ENCODE peak calls at places on chromosomes 1 and 21, in eight cellular contexts. N, F, Y, R, W, U, X and D are unnamed samples. For H3K4me1, the result is how much of the 10 kb centered on the place peaks cover.

GRCh38 chr1:54401799-54402198 is 4.4 kb downstream of the SSBP3 start:
- DNase-seq in X (no peak), U (no peak), N (no peak), Y (no peak), W (no peak), R (no peak), F (no peak), D (no peak)

GRCh38 chr1:229254910-229255541 is 15.9 kb upstream of the RAB4A start:
- DNase-seq in F (no peak), U (no peak), Y (no peak), N (no peak), X (no peak), W (no peak), R (no peak), D (no peak)

GRCh38 chr1:195851804-195852203 is 756.4 kb downstream of the KCNT2 start:
- DNase-seq in Y (no peak), F (no peak), U (no peak), N (no peak), R (no peak), X (no peak), W (peak), D (no peak)

GRCh38 chr1:40980453-40981121 is 1.1 kb downstream of the CTPS1 start:
- DNase-seq in X (peak), Y (no peak), F (peak), U (no peak), R (peak), N (no peak), W (peak), D (peak)

GRCh38 chr1:17696417-17697301 is 58.5 kb upstream of the ACTL8 start:
- DNase-seq in R (peak), X (no peak), Y (no peak), W (peak), U (no peak), N (no peak), F (no peak), D (no peak)

GRCh38 chr1:30359821-30360220 is 363.6 kb downstream of the MATN1 start:
- DNase-seq in R (no peak), X (no peak), F (no peak), N (no peak), Y (no peak), W (no peak), U (no peak), D (no peak)

GRCh38 chr1:79603862-79604261 is 597.3 kb upstream of the ADGRL4 start:
- DNase-seq in N (no peak), X (no peak), U (no peak), R (no peak), F (peak), Y (no peak), W (peak), D (no peak)

GRCh38 chr1:112887599-112888303 is 68.2 kb downstream of the SLC16A1 start:
- DNase-seq in N (no peak), R (no peak), U (no peak), F (no peak), X (no peak), W (no peak), Y (no peak), D (no peak)

GRCh38 chr1:219701453-219701852 is 88.5 kb upstream of the ZC3H11B start:
- DNase-seq in U (no peak), N (no peak), R (no peak), W (peak), Y (no peak), X (no peak), F (no peak), D (no peak)

GRCh38 chr1:11790101-11790879 is 15.5 kb downstream of the MTHFR start:
- DNase-seq in N (no peak), W (no peak), Y (no peak), X (peak), F (no peak), R (no peak), U (no peak), D (no peak)

GRCh38 chr1:191074877-191075276 is 597.2 kb upstream of the BRINP3 start:
- DNase-seq in W (no peak), F (no peak), X (no peak), R (peak), N (no peak), Y (no peak), U (no peak), D (no peak)

GRCh38 chr1:94103608-94104007 is 17.3 kb downstream of the ABCA4 start:
- DNase-seq in R (no peak), W (no peak), Y (no peak), X (no peak), U (no peak), F (no peak), N (no peak), D (no peak)

GRCh38 chr1:90925928-90926869 is 95.6 kb downstream of the ZNF644 start:
- DNase-seq in F (no peak), X (no peak), W (peak), N (no peak), R (peak), Y (no peak), U (no peak), D (no peak)

GRCh38 chr21:33115586-33116541 is 45.9 kb downstream of the OLIG1 start:
- DNase-seq in Y (no peak), F (no peak), W (no peak), R (no peak), N (no peak), X (no peak), U (no peak), D (no peak)

GRCh38 chr1:6953874-6954502 is 168.7 kb downstream of the CAMTA1 start:
- DNase-seq in X (no peak), W (no peak), R (no peak), F (no peak), Y (no peak), N (no peak), U (no peak), D (no peak)

GRCh38 chr1:61448934-61449368 is 276.0 kb downstream of the TM2D1 start:
- DNase-seq in N (peak), U (peak), Y (peak), X (peak), R (no peak), F (no peak), W (peak), D (peak)

GRCh38 chr1:217462159-217462558 is 168.7 kb downstream of the GPATCH2 start:
- DNase-seq in F (no peak), X (no peak), R (no peak), U (no peak), N (no peak), Y (no peak), W (peak), D (no peak)

GRCh38 chr1:33335020-33335419 is 14.1 kb upstream of the A3GALT2 start:
- DNase-seq in F (no peak), W (no peak), Y (peak), X (no peak), N (no peak), R (no peak), U (no peak), D (no peak)
- H3K4me1 ChIP-seq in F (under half), W (half or more), Y (under half), X (under half), N (half or more), R (under half), U (half or more), D (half or more)

DNA sequence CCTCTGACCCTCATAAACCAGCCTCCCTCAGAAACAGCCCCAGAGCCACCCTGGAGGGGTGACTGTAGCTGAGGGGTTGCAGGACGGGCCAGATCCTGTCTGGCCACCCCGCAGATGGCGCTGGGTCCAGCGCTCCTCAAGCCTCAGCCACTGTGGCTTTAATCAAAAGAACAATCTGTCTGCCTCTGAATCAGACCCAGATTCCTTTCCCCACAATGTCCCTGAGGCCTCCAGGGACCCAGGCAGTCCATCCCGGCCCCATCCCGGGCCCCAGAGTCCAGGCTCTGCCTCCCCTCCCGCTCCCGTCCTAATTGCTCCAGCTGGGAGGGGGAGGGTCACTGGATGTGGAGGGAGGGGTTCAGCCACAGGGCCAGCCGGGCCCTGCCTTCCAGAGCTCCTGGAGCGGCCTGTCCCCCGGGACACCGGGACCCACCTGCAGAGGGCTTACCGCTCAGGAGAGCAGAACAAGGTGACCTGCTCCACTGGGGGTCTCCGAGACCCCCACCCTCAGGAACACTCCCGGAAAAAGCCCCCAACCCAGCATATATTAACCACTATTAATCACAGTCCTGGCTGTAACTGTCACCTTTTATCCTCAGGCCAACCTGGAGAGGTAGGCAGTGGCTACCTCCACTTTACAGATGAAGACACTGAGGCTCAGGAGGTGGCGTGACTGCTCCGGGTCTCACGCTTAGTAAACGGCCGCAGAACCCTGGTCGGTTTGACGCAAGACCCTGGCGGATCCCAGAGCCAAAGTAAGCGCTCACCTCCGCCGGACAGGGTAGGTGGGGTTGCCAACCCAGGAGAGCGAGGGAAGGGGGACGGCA is 807 bp upstream of the FBLIM1 start:
- DNase-seq in W (peak), N (no peak), X (peak), Y (no peak), R (no peak), F (no peak), U (no peak), D (peak)
- H3K4me3 ChIP-seq in W (peak), N (peak), X (peak), Y (peak), R (no peak), F (no peak), U (peak), D (peak)

GRCh38 chr1:117095237-117095636 is 26.3 kb downstream of the TRIM45 start:
- DNase-seq in X (no peak), Y (no peak), W (peak), U (no peak), N (no peak), F (no peak), R (no peak), D (no peak)

GRCh38 chr1:117092594-117092993 is 29.0 kb downstream of the TRIM45 start:
- DNase-seq in X (no peak), F (no peak), W (no peak), Y (no peak), R (no peak), N (no peak), U (no peak), D (no peak)

GRCh38 chr1:117093091-117093534 is 28.4 kb downstream of the TRIM45 start:
- DNase-seq in X (no peak), U (peak), F (no peak), R (peak), N (peak), Y (peak), W (peak), D (peak)

GRCh38 chr1:117096871-117097842 is 24.4 kb downstream of the TRIM45 start:
- DNase-seq in X (no peak), W (peak), F (no peak), U (no peak), N (no peak), Y (no peak), R (no peak), D (no peak)

DNA sequence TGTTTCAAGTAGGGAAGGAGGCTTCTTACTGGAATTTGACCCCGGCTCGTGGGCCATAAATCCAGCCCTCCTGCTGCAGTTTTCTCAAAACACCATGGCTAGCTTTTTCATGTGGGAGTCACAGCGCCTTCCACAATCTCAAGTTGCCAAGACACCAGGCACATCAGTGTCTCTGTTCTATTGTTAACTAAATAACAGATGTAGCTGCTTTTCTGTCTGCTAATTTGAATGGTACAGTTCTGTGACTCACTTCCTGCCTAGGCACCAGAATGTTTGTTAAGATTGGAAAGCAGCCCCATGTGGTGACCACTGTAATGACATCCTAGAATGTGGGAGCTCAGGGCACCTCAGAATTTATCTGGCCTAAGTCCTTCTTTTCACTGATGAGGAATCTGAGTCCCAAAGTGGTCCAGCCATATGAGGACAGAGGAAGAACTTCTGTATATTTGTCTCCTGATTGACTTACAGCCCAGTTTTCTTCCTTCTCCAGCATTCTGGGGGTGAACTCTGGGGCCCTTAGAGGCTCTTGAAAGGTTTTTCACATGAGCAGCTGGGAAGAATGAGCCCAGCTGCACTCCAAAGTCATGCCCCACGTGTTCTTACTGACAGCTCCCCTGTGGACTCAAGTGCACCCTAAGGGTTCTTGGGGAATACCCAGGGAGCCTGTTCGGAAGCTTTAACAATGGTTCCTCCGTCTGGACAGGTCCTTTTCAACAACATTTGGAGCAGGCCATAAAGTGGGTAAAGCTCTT is 27.5 kb downstream of the TRIM45 start:
- DNase-seq in W (peak), N (no peak), F (no peak), U (peak), R (peak), X (no peak), Y (no peak), D (no peak)
- TF ChIP-seq CTCF in W (no peak), N (peak), F (no peak), U (peak), R (peak), X (no peak), Y (peak), D (peak)

GRCh38 chr1:231653611-231654010 is 27.0 kb downstream of the DISC1 start:
- DNase-seq in F (no peak), W (no peak), R (no peak), N (no peak), Y (no peak), X (no peak), U (no peak), D (no peak)
- H3K4me1 ChIP-seq in F (under half), W (under half), R (under half), N (under half), Y (under half), X (under half), U (under half), D (under half)

GRCh38 chr1:32716312-32717126 is 13.9 kb upstream of the SYNC start:
- DNase-seq in R (peak), U (no peak), X (peak), N (peak), F (peak), Y (no peak), W (no peak), D (peak)
- H3K4me3 ChIP-seq in R (no peak), U (no peak), X (no peak), N (no peak), F (no peak), Y (no peak), W (no peak), D (no peak)